ENCODE peak calls at places on chromosomes 6 and 20, in ten cellular contexts. J is amniotic stem cell; T is NT2/D1; Z is iris pigment epithelial cell; O is fibroblast of lung; H is SW 1271; V is dermis microvascular lymphatic vessel endothelial cell; W is NCI-H2029 treated with DMSO at 0.1 percent for 48 hours; N is aorta; L is activated T-helper 1 cell treated with anti-CD3 and anti-CD28 coated beads, Interleukin-12 subunit alpha, Interleukin-12 subunit beta, Interleukin-2, Interleukin-4 antibody, amounts not matched to agents 30 ng/mL and 10 ng/mL and 1 ng/mL, durations not matched to agents 14 hours and 24 hours and 36 hours. M is an unnamed sample.

GRCh38 chr6:74940211-74940610 is 265.6 kb downstream of the COL12A1 start:
- DNase-seq in J (no peak), T (no peak), Z (peak), O (no peak), H (no peak), V (no peak), W (no peak), N (no peak), L (no peak), M (no peak)

GRCh38 chr6:27251672-27252251 is 4.3 kb downstream of the PRSS16 start:
- DNase-seq in J (no peak), T (peak), Z (peak), O (no peak), H (peak), V (peak), W (no peak), N (peak), L (peak), M (no peak)

GRCh38 chr6:167831281-167831680 is 4.6 kb downstream of the AFDN start:
- DNase-seq in J (no peak), T (no peak), Z (peak), O (peak), H (no peak), V (no peak), W (no peak), N (no peak), L (no peak), M (no peak)

GRCh38 chr6:123805921-123806320 is 2.3 kb downstream of the NKAIN2 start:
- DNase-seq in J (no peak), T (no peak), Z (no peak), O (no peak), H (no peak), V (no peak), W (peak), N (no peak), L (no peak), M (no peak)

GRCh38 chr6:7730411-7730810 is 4.5 kb downstream of the BMP6 start:
- DNase-seq in J (no peak), T (no peak), Z (peak), O (no peak), H (no peak), V (no peak), W (no peak), N (no peak), L (no peak), M (no peak)

GRCh38 chr6:27687154-27688013 is 214.5 kb upstream of the ZNF184 start:
- DNase-seq in J (peak), T (no peak), Z (peak), O (peak), H (peak), V (peak), W (no peak), N (peak), L (peak), M (peak)

GRCh38 chr6:147053311-147053921 is 150.8 kb upstream of the STXBP5 start:
- DNase-seq in J (no peak), T (peak), Z (no peak), O (no peak), H (no peak), V (no peak), W (no peak), N (no peak), L (no peak), M (no peak)

GRCh38 chr6:87487555-87487954 is 14.8 kb downstream of the SLC35A1 start:
- DNase-seq in J (no peak), T (no peak), Z (peak), O (peak), H (no peak), V (peak), W (no peak), N (no peak), L (no peak), M (no peak)

GRCh38 chr20:42549496-42549895 is 640.2 kb downstream of the PTPRT start:
- DNase-seq in J (no peak), T (no peak), Z (no peak), O (no peak), H (no peak), V (no peak), W (peak), N (no peak), L (no peak), M (no peak)

GRCh38 chr6:97068211-97068610 is 143.7 kb downstream of the KLHL32 start:
- DNase-seq in J (no peak), T (no peak), Z (peak), O (peak), H (peak), V (peak), W (no peak), N (no peak), L (no peak), M (no peak)

GRCh38 chr6:16397623-16398022 is 159.2 kb downstream of the GMPR start:
- DNase-seq in J (no peak), T (no peak), Z (peak), O (no peak), H (no peak), V (no peak), W (no peak), N (no peak), L (no peak), M (no peak)

GRCh38 chr20:31675828-31676533 is 38.3 kb downstream of the COX4I2 start:
- DNase-seq in J (no peak), T (no peak), Z (peak), O (no peak), H (no peak), V (peak), W (no peak), N (no peak), L (peak), M (peak)

GRCh38 chr20:35088231-35088794 is 4.3 kb downstream of the TRPC4AP start:
- DNase-seq in J (no peak), T (no peak), Z (peak), O (no peak), H (no peak), V (peak), W (no peak), N (no peak), L (no peak), M (no peak)

GRCh38 chr6:113461153-113461897 is 395.8 kb upstream of the MARCKS start:
- DNase-seq in J (no peak), T (no peak), Z (peak), O (no peak), H (no peak), V (peak), W (no peak), N (no peak), L (no peak), M (no peak)

GRCh38 chr6:34934516-34934915 is 45.5 kb downstream of the ANKS1A start:
- DNase-seq in J (no peak), T (no peak), Z (peak), O (peak), H (no peak), V (peak), W (no peak), N (peak), L (no peak), M (no peak)

GRCh38 chr20:54535045-54535444 is 59.7 kb downstream of the DOK5 start:
- DNase-seq in J (no peak), T (no peak), Z (no peak), O (peak), H (no peak), V (no peak), W (no peak), N (no peak), L (no peak), M (no peak)

GRCh38 chr6:2744206-2744771 is 6.4 kb downstream of the MYLK4 start:
- DNase-seq in J (no peak), T (no peak), Z (peak), O (peak), H (peak), V (peak), W (peak), N (no peak), L (no peak), M (no peak)

GRCh38 chr6:11275598-11275997 is 43.1 kb upstream of the NEDD9 start:
- DNase-seq in J (no peak), T (no peak), Z (no peak), O (no peak), H (no peak), V (no peak), W (peak), N (no peak), L (no peak), M (no peak)

GRCh38 chr6:46170357-46171289 is at the start of gene ENPP5:
- DNase-seq in J (no peak), T (peak), Z (peak), O (peak), H (no peak), V (no peak), W (peak), N (peak), L (no peak), M (peak)

GRCh38 chr6:40346241-40346640 is 240.9 kb downstream of the LRFN2 start:
- DNase-seq in J (no peak), T (no peak), Z (no peak), O (no peak), H (no peak), V (no peak), W (no peak), N (no peak), L (no peak), M (no peak)

GRCh38 chr6:98985391-98985790 is 37.6 kb upstream of the FBXL4 start:
- DNase-seq in J (no peak), T (no peak), Z (no peak), O (no peak), H (no peak), V (no peak), W (no peak), N (no peak), L (no peak), M (no peak)

GRCh38 chr6:107601406-107601805 is 111.5 kb downstream of the SOBP start:
- DNase-seq in J (no peak), T (no peak), Z (no peak), O (no peak), H (no peak), V (no peak), W (no peak), N (no peak), L (no peak), M (no peak)

GRCh38 chr20:36467076-36467999 is 74.0 kb upstream of the MYL9 start:
- DNase-seq in J (no peak), T (no peak), Z (no peak), O (peak), H (peak), V (peak), W (peak), N (peak), L (no peak), M (no peak)

GRCh38 chr6:108651287-108651686 is 90.6 kb downstream of the FOXO3 start:
- DNase-seq in J (no peak), T (no peak), Z (no peak), O (no peak), H (no peak), V (no peak), W (no peak), N (no peak), L (no peak), M (no peak)

GRCh38 chr6:134585529-134585873 is 267.6 kb upstream of the SGK1 start:
- DNase-seq in J (no peak), T (no peak), Z (no peak), O (no peak), H (no peak), V (peak), W (no peak), N (no peak), L (no peak), M (no peak)

GRCh38 chr6:106089981-106090380 is 3.8 kb downstream of the PRDM1 start:
- DNase-seq in J (no peak), T (no peak), Z (no peak), O (peak), H (peak), V (no peak), W (no peak), N (no peak), L (no peak), M (peak)

GRCh38 chr6:75266716-75267291 is 17.8 kb downstream of the TMEM30A start:
- DNase-seq in J (peak), T (no peak), Z (peak), O (peak), H (peak), V (peak), W (peak), N (no peak), L (no peak), M (no peak)

GRCh38 chr6:89799756-89800155 is 19.8 kb downstream of the MDN1 start:
- DNase-seq in J (no peak), T (no peak), Z (no peak), O (no peak), H (no peak), V (no peak), W (no peak), N (no peak), L (no peak), M (no peak)

GRCh38 chr6:91965872-91966271 is 1379.0 kb upstream of the MAP3K7 start:
- DNase-seq in J (no peak), T (no peak), Z (no peak), O (no peak), H (no peak), V (no peak), W (no peak), N (no peak), L (no peak), M (no peak)

GRCh38 chr20:19122395-19122794 is 90.0 kb upstream of the SLC24A3 start:
- DNase-seq in J (no peak), T (no peak), Z (no peak), O (no peak), H (no peak), V (no peak), W (no peak), N (no peak), L (no peak), M (no peak)

GRCh38 chr6:107284805-107285204 is 169.5 kb upstream of the BEND3 start:
- DNase-seq in J (no peak), T (no peak), Z (no peak), O (no peak), H (no peak), V (no peak), W (no peak), N (no peak), L (no peak), M (no peak)

GRCh38 chr6:161434921-161435411 is 161.1 kb upstream of the AGPAT4 start:
- DNase-seq in J (peak), T (no peak), Z (peak), O (peak), H (peak), V (peak), W (no peak), N (no peak), L (no peak), M (no peak)

GRCh38 chr6:106084106-106084963 is 1.8 kb upstream of the PRDM1 start:
- DNase-seq in J (no peak), T (peak), Z (peak), O (peak), H (no peak), V (peak), W (peak), N (no peak), L (no peak), M (peak)

GRCh38 chr6:134035823-134036296 is 16.6 kb downstream of the SLC2A12 start:
- DNase-seq in J (no peak), T (no peak), Z (peak), O (peak), H (peak), V (peak), W (no peak), N (no peak), L (no peak), M (peak)

GRCh38 chr6:36820700-36821580 is 18.3 kb downstream of the CPNE5 start:
- DNase-seq in J (peak), T (no peak), Z (peak), O (peak), H (no peak), V (peak), W (peak), N (no peak), L (no peak), M (no peak)

GRCh38 chr20:48626226-48626937 is 201.4 kb downstream of the PREX1 start:
- DNase-seq in J (no peak), T (no peak), Z (no peak), O (peak), H (no peak), V (no peak), W (no peak), N (peak), L (no peak), M (no peak)

GRCh38 chr6:120230008-120230407 is 880.4 kb upstream of the MAN1A1 start:
- DNase-seq in J (no peak), T (no peak), Z (no peak), O (no peak), H (no peak), V (no peak), W (no peak), N (no peak), L (no peak), M (no peak)

GRCh38 chr6:20352346-20352745 is 49.3 kb upstream of the E2F3 start:
- DNase-seq in J (no peak), T (no peak), Z (no peak), O (no peak), H (no peak), V (no peak), W (no peak), N (no peak), L (no peak), M (no peak)

GRCh38 chr6:12034831-12035230 is 22.7 kb downstream of the HIVEP1 start:
- DNase-seq in J (no peak), T (no peak), Z (no peak), O (peak), H (no peak), V (no peak), W (no peak), N (no peak), L (no peak), M (no peak)